ENCODE peak calls at places on chromosomes 12 and 14, in seven cellular contexts. P, R, B, T, Z, X and J are unnamed samples.

GRCh38 chr14:55747186-55747585 is 167.2 kb downstream of the KTN1 start:
- DNase-seq in P (no peak), R (no peak), B (no peak), T (no peak), Z (no peak), X (no peak), J (no peak)

GRCh38 chr12:1644523-1645438 is 15.8 kb downstream of the WNT5B start:
- DNase-seq in P (no peak), R (no peak), B (no peak), T (peak), Z (peak), X (no peak), J (no peak)

GRCh38 chr12:47715393-47715876 is 9.6 kb upstream of the RPAP3 start:
- DNase-seq in P (peak), R (no peak), B (peak), T (peak), Z (peak), X (peak), J (no peak)

GRCh38 chr12:104586325-104587048 is 129.7 kb downstream of the CHST11 start:
- DNase-seq in P (no peak), R (no peak), B (no peak), T (no peak), Z (no peak), X (no peak), J (no peak)

GRCh38 chr14:105436891-105437722 is 17.5 kb downstream of the MTA1 start:
- DNase-seq in P (no peak), R (no peak), B (no peak), T (no peak), Z (no peak), X (no peak), J (no peak)

GRCh38 chr14:67815573-67816235 is 686 bp downstream of the ZFYVE26 start:
- DNase-seq in P (no peak), R (no peak), B (no peak), T (peak), Z (no peak), X (no peak), J (no peak)

GRCh38 chr14:57480044-57480443 is 13.6 kb downstream of the CCDC198 start:
- DNase-seq in P (no peak), R (no peak), B (no peak), T (no peak), Z (no peak), X (no peak), J (no peak)

GRCh38 chr14:86057018-86057667 is 527.2 kb downstream of the FLRT2 start:
- DNase-seq in P (peak), R (no peak), B (peak), T (peak), Z (peak), X (peak), J (no peak)

GRCh38 chr14:48560421-48560820 is 885.0 kb upstream of the MDGA2 start:
- DNase-seq in P (no peak), R (no peak), B (no peak), T (no peak), Z (no peak), X (no peak), J (no peak)

GRCh38 chr12:55720071-55720564 is at the start of gene RDH5:
- DNase-seq in P (peak), R (no peak), B (no peak), T (peak), Z (no peak), X (peak), J (no peak)

GRCh38 chr12:3116106-3116898 is 39.1 kb downstream of the TSPAN9 start:
- DNase-seq in P (no peak), R (no peak), B (no peak), T (peak), Z (no peak), X (no peak), J (no peak)

GRCh38 chr12:111277570-111277969 is 91.3 kb downstream of the PHETA1 start:
- DNase-seq in P (no peak), R (no peak), B (no peak), T (no peak), Z (no peak), X (no peak), J (no peak)

GRCh38 chr12:89085421-89085820 is 266.9 kb downstream of the DUSP6 start:
- DNase-seq in P (no peak), R (no peak), B (no peak), T (no peak), Z (no peak), X (no peak), J (no peak)

GRCh38 chr14:54487771-54488170 is 1.0 kb downstream of the GMFB start:
- DNase-seq in P (peak), R (no peak), B (no peak), T (peak), Z (peak), X (no peak), J (no peak)

GRCh38 chr14:76937181-76938091 is 91.1 kb downstream of the IRF2BPL start:
- DNase-seq in P (no peak), R (no peak), B (peak), T (peak), Z (peak), X (no peak), J (no peak)

GRCh38 chr12:14723763-14724162 is 27.4 kb upstream of the GUCY2C start:
- DNase-seq in P (peak), R (peak), B (peak), T (peak), Z (peak), X (peak), J (no peak)

GRCh38 chr12:54024581-54024980 is 3.7 kb upstream of the HOXC6 start:
- DNase-seq in P (no peak), R (no peak), B (no peak), T (no peak), Z (no peak), X (no peak), J (no peak)

GRCh38 chr14:69320581-69321365 is 60.8 kb downstream of the GALNT16 start:
- DNase-seq in P (no peak), R (no peak), B (no peak), T (no peak), Z (no peak), X (no peak), J (no peak)

GRCh38 chr12:25992026-25992782 is 33.7 kb downstream of the RASSF8 start:
- DNase-seq in P (no peak), R (no peak), B (no peak), T (no peak), Z (no peak), X (no peak), J (no peak)

GRCh38 chr12:10466311-10466710 is 13.1 kb upstream of the KLRC1 start:
- DNase-seq in P (no peak), R (no peak), B (no peak), T (no peak), Z (no peak), X (no peak), J (no peak)

GRCh38 chr14:65352964-65353530 is 59.5 kb upstream of the FUT8 start:
- DNase-seq in P (peak), R (no peak), B (no peak), T (no peak), Z (no peak), X (no peak), J (no peak)

GRCh38 chr12:72540811-72541210 is 268.6 kb downstream of the TRHDE start:
- DNase-seq in P (no peak), R (no peak), B (no peak), T (peak), Z (no peak), X (no peak), J (no peak)

GRCh38 chr12:75658286-75658685 is 146.9 kb upstream of the KRR1 start:
- DNase-seq in P (no peak), R (no peak), B (no peak), T (no peak), Z (no peak), X (no peak), J (no peak)

GRCh38 chr12:75657866-75658265 is 146.5 kb upstream of the KRR1 start:
- DNase-seq in P (no peak), R (no peak), B (no peak), T (no peak), Z (no peak), X (no peak), J (no peak)

GRCh38 chr12:75660805-75661404 is 149.5 kb upstream of the KRR1 start:
- DNase-seq in P (peak), R (no peak), B (no peak), T (peak), Z (no peak), X (no peak), J (no peak)

GRCh38 chr12:75660107-75660530 is 148.7 kb upstream of the KRR1 start:
- DNase-seq in P (peak), R (no peak), B (no peak), T (peak), Z (no peak), X (no peak), J (no peak)

GRCh38 chr12:75658826-75659823 is 147.7 kb upstream of the KRR1 start:
- DNase-seq in P (peak), R (no peak), B (no peak), T (peak), Z (no peak), X (no peak), J (no peak)
- TF ChIP-seq USF2 in P (no peak), R (no peak), B (no peak), T (no peak), Z (no peak), X (no peak), J (no peak)

GRCh38 chr12:49703647-49704137 is 3.5 kb downstream of the FMNL3 start:
- DNase-seq in P (no peak), R (peak), B (no peak), T (peak), Z (no peak), X (no peak), J (no peak)

GRCh38 chr12:49697808-49698207 is 9.4 kb downstream of the FMNL3 start:
- DNase-seq in P (no peak), R (no peak), B (no peak), T (no peak), Z (no peak), X (no peak), J (no peak)

GRCh38 chr12:49702009-49702408 is 5.2 kb downstream of the FMNL3 start:
- DNase-seq in P (no peak), R (no peak), B (no peak), T (no peak), Z (no peak), X (no peak), J (no peak)

GRCh38 chr12:49702676-49703228 is 4.5 kb downstream of the FMNL3 start:
- DNase-seq in P (no peak), R (no peak), B (no peak), T (no peak), Z (no peak), X (no peak), J (no peak)

DNA sequence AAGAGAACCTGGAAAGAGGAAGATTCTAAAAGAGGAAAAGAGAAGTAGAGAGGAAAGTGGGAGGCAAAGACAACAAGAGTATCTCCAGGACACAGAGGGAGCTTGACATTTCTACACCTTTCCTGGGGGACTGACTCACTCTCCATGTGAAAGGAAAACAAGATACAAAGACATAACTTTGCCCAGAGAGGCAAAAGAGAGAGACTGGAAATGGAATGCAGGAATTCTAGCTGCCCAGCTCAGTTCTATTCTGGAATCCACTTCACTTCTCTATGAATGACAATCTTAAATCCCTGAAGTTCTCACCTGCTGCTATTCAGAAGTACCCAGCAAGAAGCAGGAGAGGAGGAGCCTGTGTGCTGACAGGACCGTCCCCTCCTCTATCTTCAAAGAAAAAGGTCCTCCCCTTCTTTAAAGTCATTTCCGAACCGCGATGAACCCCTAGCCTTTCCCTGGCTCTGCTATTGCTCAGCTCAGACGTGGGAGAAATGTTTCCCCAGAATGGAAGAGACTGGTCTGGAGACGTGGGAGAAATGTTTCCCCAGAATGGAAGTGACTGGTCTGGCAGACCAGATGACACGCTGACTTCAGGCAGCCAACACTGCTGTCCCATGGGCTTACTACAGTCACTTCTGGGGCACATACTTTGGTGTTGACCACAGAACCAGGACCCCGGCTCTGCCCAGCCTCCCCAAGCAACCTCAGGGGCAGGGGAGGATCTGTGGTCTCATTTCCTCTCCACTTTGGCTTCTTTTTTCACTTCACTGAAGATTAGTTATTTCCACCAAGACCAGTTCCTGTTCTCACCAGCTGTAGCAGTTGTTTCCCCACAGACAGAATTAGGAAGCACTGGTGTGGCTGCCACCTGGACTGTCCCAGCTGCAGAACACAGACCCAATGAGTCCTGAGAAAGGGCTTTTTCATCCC is 8.3 kb downstream of the FMNL3 start:
- DNase-seq in P (no peak), R (peak), B (no peak), T (peak), Z (no peak), X (no peak), J (peak)
- H3K4me3 ChIP-seq in P (no peak), R (peak), B (no peak), T (no peak), Z (peak), X (no peak), J (peak)

GRCh38 chr14:23457587-23458445 is 11.7 kb upstream of the NGDN start:
- DNase-seq in P (peak), R (no peak), B (no peak), T (no peak), Z (no peak), X (peak), J (no peak)

GRCh38 chr14:23449314-23449713 is 13.9 kb upstream of the MYH7 start:
- DNase-seq in P (no peak), R (no peak), B (no peak), T (no peak), Z (no peak), X (no peak), J (no peak)

GRCh38 chr14:23450376-23450775 is 14.9 kb upstream of the MYH7 start:
- DNase-seq in P (no peak), R (no peak), B (no peak), T (no peak), Z (no peak), X (no peak), J (no peak)

GRCh38 chr14:23452237-23452636 is 16.8 kb upstream of the MYH7 start:
- DNase-seq in P (no peak), R (no peak), B (no peak), T (no peak), Z (no peak), X (no peak), J (no peak)

GRCh38 chr14:23454445-23454856 is 15.1 kb upstream of the NGDN start:
- DNase-seq in P (no peak), R (no peak), B (peak), T (no peak), Z (no peak), X (peak), J (no peak)
- TF ChIP-seq USF2 in P (no peak), R (no peak), B (no peak), T (no peak), Z (no peak), X (no peak), J (no peak)

GRCh38 chr14:64294672-64295413 is 672 bp upstream of the ESR2 start:
- DNase-seq in P (peak), R (peak), B (peak), T (peak), Z (peak), X (peak), J (peak)
- H3K4me3 ChIP-seq in P (peak), R (peak), B (peak), T (peak), Z (peak), X (peak), J (peak)

GRCh38 chr12:94817695-94818075 is 167.3 kb upstream of the TMCC3 start:
- DNase-seq in P (no peak), R (no peak), B (no peak), T (no peak), Z (no peak), X (no peak), J (no peak)

GRCh38 chr12:94815958-94816357 is 165.6 kb upstream of the TMCC3 start:
- DNase-seq in P (no peak), R (no peak), B (no peak), T (no peak), Z (no peak), X (no peak), J (peak)

GRCh38 chr12:94813314-94813713 is 163.0 kb upstream of the TMCC3 start:
- DNase-seq in P (peak), R (no peak), B (no peak), T (no peak), Z (no peak), X (no peak), J (no peak)

GRCh38 chr12:94812345-94812744 is 162.0 kb upstream of the TMCC3 start:
- DNase-seq in P (no peak), R (peak), B (no peak), T (no peak), Z (no peak), X (no peak), J (no peak)

DNA sequence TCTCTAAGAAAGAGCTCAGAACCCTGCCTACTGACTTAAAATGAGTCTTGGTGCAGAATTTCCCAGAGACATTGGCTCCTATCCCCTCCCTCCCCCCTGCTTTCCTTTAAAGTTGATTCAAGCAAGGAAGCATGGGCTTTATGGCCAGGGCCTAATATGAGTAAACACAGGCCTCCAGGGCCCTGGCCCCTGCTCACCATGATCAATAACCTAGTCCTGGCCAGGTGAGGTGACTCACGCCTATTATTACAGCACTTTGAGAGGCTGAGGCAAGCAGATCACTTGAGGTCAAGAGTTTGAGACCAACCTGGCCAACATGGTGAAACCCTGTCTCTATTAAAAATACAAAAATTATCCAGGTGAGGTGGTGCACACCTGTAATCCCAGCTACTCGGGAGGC is 165.1 kb upstream of the TMCC3 start:
- DNase-seq in P (no peak), R (no peak), B (no peak), T (no peak), Z (no peak), X (no peak), J (no peak)
- TF ChIP-seq USF2 in P (no peak), R (no peak), B (no peak), T (no peak), Z (no peak), X (no peak), J (no peak)

DNA sequence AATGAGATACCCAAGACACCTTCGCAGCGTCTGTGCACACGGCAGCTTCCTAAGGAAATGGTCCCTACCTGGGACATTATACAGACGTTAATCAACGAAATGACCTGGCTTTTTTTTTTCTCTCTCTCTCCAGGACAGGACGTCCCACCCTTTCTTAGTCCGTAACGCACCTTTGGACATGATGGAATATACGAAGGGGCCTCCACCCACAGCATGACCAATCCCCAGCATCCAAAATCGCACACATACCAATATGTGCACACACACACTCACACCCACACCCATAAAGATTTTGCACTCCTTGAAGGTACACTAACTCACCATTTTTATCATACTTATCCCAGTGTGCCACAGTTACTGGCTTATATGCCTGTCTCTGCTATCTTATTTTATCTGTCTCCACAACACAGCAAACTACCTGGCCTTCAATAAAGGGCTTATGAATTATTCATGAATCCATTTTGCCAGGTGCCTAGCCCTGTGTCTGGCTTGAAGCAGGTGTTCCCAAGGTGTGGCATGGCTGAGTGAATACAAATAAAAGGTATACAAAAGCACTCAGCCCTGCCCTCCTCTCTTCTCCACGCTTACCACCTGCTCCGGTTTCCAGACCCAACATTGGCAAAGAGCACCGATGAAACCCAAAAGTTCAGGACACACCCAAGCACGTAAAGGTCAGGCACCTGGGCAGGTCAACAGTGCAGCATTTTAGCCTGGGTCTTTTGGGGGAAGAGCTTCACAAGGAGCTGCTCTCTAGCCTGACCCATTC is 2.2 kb downstream of the SCNN1A start:
- DNase-seq in P (no peak), R (no peak), B (no peak), T (no peak), Z (no peak), X (no peak), J (no peak)
- H3K4me3 ChIP-seq in P (no peak), R (no peak), B (no peak), T (no peak), Z (no peak), X (peak), J (peak)

DNA sequence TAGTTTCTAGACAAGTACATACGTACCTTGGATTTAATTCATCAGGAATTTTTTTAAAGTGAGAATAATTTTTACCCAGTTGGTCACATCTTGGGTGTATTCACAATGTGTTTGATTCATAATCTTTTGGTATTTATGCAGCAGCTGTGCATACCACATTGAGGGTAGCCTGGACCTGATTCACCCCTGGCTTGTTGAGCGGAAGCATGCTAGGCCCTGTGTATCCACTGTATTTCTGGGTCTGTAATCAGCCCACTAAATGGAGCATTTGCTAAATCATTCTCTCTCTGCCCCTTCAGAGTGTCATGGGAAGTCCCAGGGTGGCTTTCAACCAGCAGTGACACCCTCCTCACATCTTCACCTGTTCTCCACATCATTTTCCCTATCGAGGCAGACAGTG is 203.8 kb upstream of the RGS6 start:
- DNase-seq in P (no peak), R (no peak), B (no peak), T (peak), Z (no peak), X (no peak), J (no peak)
- TF ChIP-seq USF2 in P (no peak), R (no peak), B (no peak), T (no peak), Z (no peak), X (no peak), J (no peak)

GRCh38 chr14:103819503-103820307 is 27.7 kb downstream of the PPP1R13B start:
- DNase-seq in P (no peak), R (no peak), B (no peak), T (no peak), Z (peak), X (peak), J (peak)
- H3K4me3 ChIP-seq in P (no peak), R (peak), B (no peak), T (no peak), Z (no peak), X (peak), J (no peak)

DNA sequence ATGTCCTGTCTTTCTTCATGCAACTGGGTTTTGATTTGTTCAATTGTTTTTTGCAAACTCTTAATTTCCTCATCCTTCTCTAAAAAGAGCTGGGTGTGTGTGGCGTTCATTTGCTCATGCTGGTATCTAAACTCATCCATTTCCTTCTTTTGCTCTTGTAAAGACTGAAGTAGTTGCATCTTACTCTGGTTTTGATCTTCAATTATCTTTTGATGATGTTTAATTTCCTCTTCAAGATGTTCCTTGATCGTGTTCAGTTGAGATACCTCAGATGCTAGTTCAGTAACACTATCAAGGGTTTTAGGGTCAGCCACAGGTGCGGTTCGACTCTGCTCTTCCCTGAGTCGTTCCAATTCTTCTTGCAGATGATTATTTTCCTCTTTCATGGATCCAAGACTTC is 34.8 kb downstream of the TRIP11 start:
- DNase-seq in P (no peak), R (no peak), B (no peak), T (no peak), Z (no peak), X (no peak), J (no peak)
- TF ChIP-seq USF2 in P (no peak), R (no peak), B (no peak), T (no peak), Z (no peak), X (no peak), J (no peak)